ENCODE peak calls at places on chromosome 2, in four cellular contexts. F, R, Y and T are unnamed samples.

GRCh38 chr2:219430633-219431615 is 3.7 kb upstream of the SPEG start:
- DNase-seq in F (peak; percentile 89), R (peak; percentile 21), Y (no peak), T (no peak)

GRCh38 chr2:220930542-220931076 is 641.5 kb downstream of the EPHA4 start:
- DNase-seq in F (no peak), R (no peak), Y (no peak), T (no peak)

GRCh38 chr2:4556136-4556535 is 852.8 kb downstream of the DCDC2C start:
- DNase-seq in F (no peak), R (no peak), Y (no peak), T (no peak)

GRCh38 chr2:113157897-113158753 is 15.6 kb upstream of the PSD4 start:
- DNase-seq in F (no peak), R (no peak), Y (no peak), T (no peak)

GRCh38 chr2:112047537-112048235 is 7.4 kb upstream of the TMEM87B start:
- DNase-seq in F (no peak), R (peak; percentile 76), Y (peak; percentile 56), T (no peak)

GRCh38 chr2:26561376-26561775 is 79.8 kb downstream of the CIB4 start:
- DNase-seq in F (no peak), R (no peak), Y (no peak), T (no peak)

GRCh38 chr2:42938671-42939370 is 146.4 kb upstream of the HAAO start:
- DNase-seq in F (no peak), R (no peak), Y (no peak), T (no peak)

GRCh38 chr2:10721344-10722251 is at the start of gene ATP6V1C2:
- DNase-seq in F (peak; percentile 90), R (no peak), Y (no peak), T (peak; percentile 71)

GRCh38 chr2:20620271-20620681 is 30.6 kb downstream of the HS1BP3 start:
- DNase-seq in F (peak; percentile 25), R (no peak), Y (no peak), T (no peak)

GRCh38 chr2:75041791-75042231 is 83.4 kb downstream of the POLE4 start:
- DNase-seq in F (no peak), R (no peak), Y (no peak), T (no peak)

GRCh38 chr2:221649045-221649444 is 76.9 kb upstream of the EPHA4 start:
- DNase-seq in F (no peak), R (no peak), Y (no peak), T (no peak)

GRCh38 chr2:79219383-79219988 is 59.9 kb upstream of the REG3A start:
- DNase-seq in F (peak; percentile 36), R (peak; percentile 55), Y (peak; percentile 65), T (peak; percentile 56)

GRCh38 chr2:69946351-69947077 is 14.9 kb downstream of the ASPRV1 start:
- DNase-seq in F (no peak), R (peak; percentile 82), Y (peak; percentile 61), T (no peak)

GRCh38 chr2:237213325-237214040 is 127.8 kb downstream of the COPS8 start:
- DNase-seq in F (no peak), R (no peak), Y (no peak), T (no peak)

GRCh38 chr2:217061916-217062315 is 202.1 kb upstream of the TNP1 start:
- DNase-seq in F (no peak), R (no peak), Y (no peak), T (no peak)

GRCh38 chr2:130822766-130823165 is 13.9 kb upstream of the ARHGEF4 start:
- DNase-seq in F (no peak), R (no peak), Y (no peak), T (no peak)

GRCh38 chr2:2183135-2183534 is 147.9 kb downstream of the MYT1L start:
- DNase-seq in F (peak; percentile 50), R (no peak), Y (no peak), T (no peak)

GRCh38 chr2:191626497-191627151 is 51.3 kb upstream of the NABP1 start:
- DNase-seq in F (no peak), R (no peak), Y (no peak), T (no peak)

GRCh38 chr2:71747573-71747972 is 294.2 kb downstream of the DYSF start:
- DNase-seq in F (no peak), R (no peak), Y (no peak), T (no peak)

GRCh38 chr2:102636283-102636907 is 17.0 kb downstream of the SLC9A2 start:
- DNase-seq in F (no peak), R (no peak), Y (peak; percentile 66), T (no peak)

GRCh38 chr2:233850745-233851144 is 3.6 kb downstream of the HJURP start:
- DNase-seq in F (no peak), R (no peak), Y (no peak), T (no peak)

DNA sequence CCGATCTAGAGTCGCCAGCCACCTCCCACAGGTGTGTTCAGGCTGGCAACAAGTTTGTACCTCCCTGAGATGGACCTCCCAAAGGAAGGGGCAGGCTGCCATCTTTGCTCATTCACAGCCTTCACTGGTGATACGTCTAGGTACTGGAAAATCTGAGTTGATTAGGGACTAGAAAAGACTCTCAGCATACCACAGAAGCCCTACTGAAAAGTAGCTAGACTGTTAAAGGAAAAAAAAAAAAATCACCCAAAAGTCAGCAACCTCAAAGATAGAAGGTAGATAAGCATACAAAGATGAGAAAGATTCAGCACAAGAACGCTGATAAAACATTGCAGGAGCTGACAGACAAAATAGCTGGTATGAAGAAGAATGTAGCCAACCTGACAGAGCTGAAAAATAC is 128.6 kb upstream of the WDR75 start:
- DNase-seq in F (no peak), R (no peak), Y (no peak), T (no peak)
- TF ChIP-seq FOXJ3 in F (no peak), R (no peak), Y (no peak), T (no peak)

GRCh38 chr2:231110551-231110950 is 14.3 kb downstream of the HTR2B start:
- DNase-seq in F (no peak), R (no peak), Y (no peak), T (no peak)
- TF ChIP-seq FOXJ3 in F (no peak), R (no peak), Y (no peak), T (no peak)

GRCh38 chr2:1037066-1037465 is 86.4 kb downstream of the SNTG2 start:
- DNase-seq in F (no peak), R (no peak), Y (no peak), T (no peak)

GRCh38 chr2:1028846-1029245 is 78.2 kb downstream of the SNTG2 start:
- DNase-seq in F (peak; percentile 46), R (no peak), Y (no peak), T (no peak)

GRCh38 chr2:1032030-1032429 is 81.4 kb downstream of the SNTG2 start:
- DNase-seq in F (no peak), R (no peak), Y (no peak), T (no peak)

GRCh38 chr2:1033058-1033457 is 82.4 kb downstream of the SNTG2 start:
- DNase-seq in F (no peak), R (no peak), Y (no peak), T (no peak)
- TF ChIP-seq FOXJ3 in F (no peak), R (no peak), Y (no peak), T (no peak)

GRCh38 chr2:207101984-207102383 is 63.8 kb downstream of the KLF7 start:
- DNase-seq in F (no peak), R (no peak), Y (no peak), T (no peak)
- TF ChIP-seq FOXJ3 in F (no peak), R (no peak), Y (no peak), T (no peak)

GRCh38 chr2:152221870-152222269 is 46.3 kb upstream of the STAM2 start:
- DNase-seq in F (no peak), R (no peak), Y (no peak), T (no peak)

GRCh38 chr2:152228215-152228614 is 52.7 kb upstream of the STAM2 start:
- DNase-seq in F (no peak), R (no peak), Y (no peak), T (no peak)

GRCh38 chr2:152223997-152224396 is 48.4 kb upstream of the STAM2 start:
- DNase-seq in F (no peak), R (no peak), Y (no peak), T (no peak)

GRCh38 chr2:152222975-152223638 is 47.5 kb upstream of the STAM2 start:
- DNase-seq in F (peak; percentile 23), R (peak; percentile 59), Y (peak; percentile 27), T (no peak)
- TF ChIP-seq FOXJ3 in F (no peak), R (no peak), Y (no peak), T (no peak)

GRCh38 chr2:238338710-238339394 is 18.5 kb downstream of the TRAF3IP1 start:
- DNase-seq in F (no peak), R (no peak), Y (no peak), T (no peak)

GRCh38 chr2:238344035-238344434 is 23.7 kb downstream of the TRAF3IP1 start:
- DNase-seq in F (no peak), R (no peak), Y (no peak), T (no peak)

GRCh38 chr2:238339395-238339780 is 19.1 kb downstream of the TRAF3IP1 start:
- DNase-seq in F (no peak), R (no peak), Y (no peak), T (no peak)

GRCh38 chr2:238339814-238340213 is 19.5 kb downstream of the TRAF3IP1 start:
- DNase-seq in F (peak; percentile 48), R (peak; percentile 28), Y (no peak), T (no peak)

DNA sequence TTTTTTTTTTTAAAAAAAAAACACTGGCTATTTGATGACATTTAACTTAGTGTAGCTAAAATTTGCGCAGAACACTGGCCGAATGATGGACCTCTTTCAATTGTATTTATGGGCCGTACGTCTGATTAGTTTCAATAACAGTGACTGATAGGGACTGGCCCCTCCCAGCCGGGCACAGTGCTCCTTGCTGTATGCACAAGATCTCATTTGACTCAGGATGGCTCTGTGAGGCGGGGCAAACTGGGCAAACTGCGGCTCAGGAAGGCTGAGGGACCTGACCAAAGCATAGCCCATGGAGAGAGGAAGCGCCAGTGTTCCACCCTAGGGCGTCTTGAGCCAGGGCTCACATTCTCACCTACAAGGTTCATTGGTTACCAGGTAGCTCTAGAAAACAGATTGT is 21.2 kb downstream of the TRAF3IP1 start:
- DNase-seq in F (no peak), R (no peak), Y (no peak), T (no peak)
- TF ChIP-seq FOXJ3 in F (no peak), R (no peak), Y (no peak), T (no peak)

DNA sequence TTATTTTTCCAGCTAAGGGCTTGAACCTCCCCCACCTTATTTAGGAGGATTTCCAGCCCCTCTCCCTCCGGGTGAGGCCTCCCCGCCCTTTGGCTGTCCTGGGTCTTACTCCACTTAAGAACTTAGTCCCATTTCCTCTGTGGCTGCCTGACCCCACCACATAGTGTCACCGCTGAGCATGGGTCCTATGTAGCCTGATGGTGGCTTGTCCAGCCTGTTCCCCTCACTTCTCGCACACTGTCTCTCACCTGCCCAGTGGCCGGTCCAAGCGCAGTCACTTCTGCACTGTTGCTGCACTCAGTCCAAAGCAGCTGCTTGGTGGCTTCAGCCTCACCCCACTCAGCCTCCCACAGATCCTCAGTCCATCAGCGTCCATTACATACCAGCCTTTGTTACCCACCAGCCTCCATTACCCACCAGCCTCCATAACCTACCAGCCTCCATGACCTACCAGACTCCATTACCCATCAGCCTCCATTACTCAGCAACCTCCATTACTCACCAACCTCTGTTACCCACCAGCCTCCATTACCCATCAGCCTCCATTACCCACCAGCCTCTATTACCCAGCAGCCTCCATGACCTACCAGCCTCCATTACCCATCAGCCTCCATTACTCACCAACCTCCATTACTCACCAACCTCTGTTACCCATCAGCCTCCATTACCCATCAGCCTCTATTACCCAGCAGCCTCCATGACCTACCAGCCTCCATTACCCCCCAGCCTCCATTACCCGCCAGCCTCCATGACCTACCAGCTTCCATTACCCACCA is 133.2 kb upstream of the HS6ST1 start:
- DNase-seq in F (no peak), R (no peak), Y (no peak), T (no peak)
- TF ChIP-seq FOXJ3 in F (no peak), R (no peak), Y (no peak), T (no peak)

GRCh38 chr2:24721470-24721869 is 71.7 kb downstream of the PTRHD1 start:
- DNase-seq in F (peak; percentile 59), R (no peak), Y (no peak), T (no peak)
- TF ChIP-seq FOXJ3 in F (no peak), R (no peak), Y (no peak), T (no peak)